ENCODE peak calls at places on chromosomes 2 and 18, in ten cellular contexts. T, C, K, U, X, P, Y, G, O and V are unnamed samples.

GRCh38 chr2:10302479-10303173 is at the start of gene HPCAL1:
- DNase-seq in T (peak; percentile 93), C (no peak), K (peak; percentile 97), U (peak; percentile 87), X (peak; percentile 93), P (peak; percentile 76), Y (peak; percentile 43), G (peak; percentile 92), O (peak; percentile 96), V (no peak)

GRCh38 chr2:715038-715437 is 37.8 kb upstream of the TMEM18 start:
- DNase-seq in T (no peak), C (no peak), K (no peak), U (no peak), X (no peak), P (no peak), Y (no peak), G (no peak), O (no peak), V (no peak)

GRCh38 chr18:69838620-69839411 is 108.9 kb downstream of the CD226 start:
- DNase-seq in T (no peak), C (peak; percentile 11), K (peak; percentile 91), U (peak; percentile 15), X (peak; percentile 11), P (no peak), Y (no peak), G (peak; percentile 5), O (no peak), V (no peak)

GRCh38 chr2:167944825-167945659 is 302.4 kb downstream of the STK39 start:
- DNase-seq in T (no peak), C (no peak), K (no peak), U (no peak), X (no peak), P (no peak), Y (peak; percentile 38), G (no peak), O (no peak), V (no peak)

GRCh38 chr2:68280316-68280715 is 28.0 kb upstream of the PPP3R1 start:
- DNase-seq in T (no peak), C (no peak), K (no peak), U (no peak), X (no peak), P (no peak), Y (no peak), G (no peak), O (no peak), V (no peak)

GRCh38 chr18:8212893-8213805 is 396.1 kb upstream of the RAB12 start:
- DNase-seq in T (no peak), C (no peak), K (no peak), U (peak; percentile 27), X (no peak), P (no peak), Y (peak; percentile 96), G (no peak), O (no peak), V (no peak)

GRCh38 chr18:26017929-26018328 is 72.5 kb downstream of the SS18 start:
- DNase-seq in T (no peak), C (no peak), K (no peak), U (no peak), X (no peak), P (no peak), Y (no peak), G (no peak), O (no peak), V (no peak)

GRCh38 chr2:49306925-49307324 is 152.6 kb upstream of the FSHR start:
- DNase-seq in T (no peak), C (no peak), K (no peak), U (no peak), X (no peak), P (no peak), Y (no peak), G (no peak), O (no peak), V (no peak)

GRCh38 chr2:25168256-25169072 is at the start of gene POMC:
- DNase-seq in T (peak; percentile 27), C (no peak), K (peak; percentile 68), U (peak; percentile 7), X (peak; percentile 66), P (peak; percentile 15), Y (no peak), G (peak; percentile 36), O (peak; percentile 82), V (no peak)

GRCh38 chr2:237774811-237775553 is 23.6 kb upstream of the RBM44 start:
- DNase-seq in T (peak; percentile 64), C (peak; percentile 20), K (peak; percentile 70), U (peak; percentile 55), X (peak; percentile 55), P (peak; percentile 12), Y (peak; percentile 57), G (peak; percentile 58), O (no peak), V (peak; percentile 91)

GRCh38 chr18:678482-679182 is 21.2 kb downstream of the TYMS start:
- DNase-seq in T (no peak), C (no peak), K (no peak), U (no peak), X (no peak), P (no peak), Y (no peak), G (no peak), O (no peak), V (no peak)

GRCh38 chr2:174683392-174683759 is 80.9 kb downstream of the CHRNA1 start:
- DNase-seq in T (no peak), C (no peak), K (peak; percentile 39), U (peak; percentile 16), X (no peak), P (no peak), Y (peak; percentile 27), G (peak; percentile 50), O (no peak), V (no peak)
- TF ChIP-seq CTCF in T (no peak), C (no peak), K (peak; percentile 23), U (peak; percentile 28), X (no peak), P (peak; percentile 27), Y (peak; percentile 58), G (peak; percentile 20), O (peak; percentile 9), V (no peak)

GRCh38 chr2:105241443-105241842 is at the start of gene GPR45:
- DNase-seq in T (no peak), C (no peak), K (no peak), U (no peak), X (no peak), P (no peak), Y (no peak), G (no peak), O (no peak), V (no peak)

GRCh38 chr2:105244443-105244842 is 2.9 kb downstream of the GPR45 start:
- DNase-seq in T (no peak), C (no peak), K (no peak), U (no peak), X (no peak), P (no peak), Y (no peak), G (no peak), O (no peak), V (no peak)

GRCh38 chr2:105242286-105242993 is 897 bp downstream of the GPR45 start:
- DNase-seq in T (no peak), C (no peak), K (no peak), U (no peak), X (no peak), P (no peak), Y (no peak), G (no peak), O (no peak), V (no peak)

GRCh38 chr2:105239924-105240323 is 1.6 kb upstream of the GPR45 start:
- DNase-seq in T (no peak), C (peak; percentile 66), K (no peak), U (peak; percentile 10), X (no peak), P (no peak), Y (peak; percentile 89), G (no peak), O (no peak), V (no peak)

GRCh38 chr2:105243961-105244360 is 2.4 kb downstream of the GPR45 start:
- DNase-seq in T (no peak), C (no peak), K (peak; percentile 64), U (no peak), X (peak; percentile 64), P (no peak), Y (no peak), G (no peak), O (no peak), V (no peak)
- TF ChIP-seq CTCF in T (no peak), C (peak; percentile 60), K (peak; percentile 81), U (no peak), X (peak; percentile 62), P (no peak), Y (peak; percentile 66), G (no peak), O (no peak), V (no peak)

DNA sequence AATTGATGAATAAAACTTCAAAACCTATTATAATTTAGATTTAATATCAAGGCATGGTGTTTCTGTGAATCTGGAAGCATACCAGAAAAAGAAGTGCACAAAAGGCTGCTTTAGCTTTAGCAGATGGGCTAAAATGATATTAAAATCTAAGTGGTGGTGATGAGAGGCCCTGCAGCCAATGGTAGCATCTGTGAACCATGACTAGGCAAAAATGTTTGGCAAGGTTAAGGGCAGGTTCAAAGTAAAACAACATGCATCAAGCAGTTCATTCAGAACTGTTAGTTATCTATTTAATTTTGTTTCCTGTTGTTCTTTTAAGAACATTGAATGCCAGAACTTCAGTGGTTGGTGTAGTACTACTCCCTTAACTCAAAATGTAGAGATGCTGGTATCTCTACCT is 1736.9 kb upstream of the CELF4 start:
- DNase-seq in T (no peak), C (no peak), K (no peak), U (no peak), X (no peak), P (no peak), Y (no peak), G (no peak), O (no peak), V (no peak)
- TF ChIP-seq CTCF in T (no peak), C (no peak), K (no peak), U (no peak), X (no peak), P (no peak), Y (no peak), G (no peak), O (no peak), V (no peak)

GRCh38 chr18:48962252-48962856 is 11.6 kb upstream of the SMAD7 start:
- DNase-seq in T (no peak), C (no peak), K (no peak), U (no peak), X (no peak), P (no peak), Y (no peak), G (no peak), O (no peak), V (no peak)

GRCh38 chr18:48963555-48964480 is 13.1 kb upstream of the SMAD7 start:
- DNase-seq in T (no peak), C (no peak), K (no peak), U (no peak), X (no peak), P (no peak), Y (no peak), G (no peak), O (no peak), V (no peak)

GRCh38 chr18:48959921-48960920 is 9.5 kb upstream of the SMAD7 start:
- DNase-seq in T (no peak), C (no peak), K (peak; percentile 94), U (no peak), X (no peak), P (no peak), Y (peak; percentile 78), G (no peak), O (no peak), V (no peak)

GRCh38 chr18:48961547-48961946 is 10.8 kb upstream of the SMAD7 start:
- DNase-seq in T (no peak), C (no peak), K (no peak), U (no peak), X (no peak), P (no peak), Y (peak; percentile 80), G (no peak), O (no peak), V (no peak)

GRCh38 chr18:48962857-48963554 is 12.2 kb upstream of the SMAD7 start:
- DNase-seq in T (no peak), C (no peak), K (no peak), U (no peak), X (no peak), P (no peak), Y (no peak), G (no peak), O (no peak), V (no peak)
- TF ChIP-seq CTCF in T (no peak), C (no peak), K (no peak), U (no peak), X (no peak), P (no peak), Y (peak; percentile 4), G (no peak), O (no peak), V (no peak)